ENCODE peak calls at places on chromosomes 11 and 22, in seven cellular contexts. M is EL; S is CD4-positive, alpha-beta T cell; A is heart left ventricle; N is colonic mucosa; P is NCI-H748 treated with DMSO at 0.1 percent for 48 hours; D is H54. T is an unnamed sample.

GRCh38 chr22:33652596-33652995 is 267.7 kb downstream of the LARGE1 start:
- DNase-seq in S (no peak), N (no peak), M (no peak), P (no peak), A (no peak), D (peak), T (no peak)

GRCh38 chr11:108906329-108906728 is 241.5 kb downstream of the DDX10 start:
- DNase-seq in M (peak), S (no peak), N (no peak), A (no peak), D (no peak), P (no peak), T (no peak)

GRCh38 chr11:70192666-70193410 is 10.3 kb upstream of the FADD start:
- DNase-seq in A (no peak), S (no peak), D (no peak), M (no peak), P (no peak), N (no peak), T (no peak)

GRCh38 chr22:28381427-28382167 is 298.0 kb downstream of the TTC28 start:
- DNase-seq in D (no peak), N (no peak), S (no peak), A (no peak), P (no peak), M (peak), T (no peak)

GRCh38 chr11:112795142-112795815 is 165.9 kb upstream of the NCAM1 start:
- DNase-seq in S (no peak), D (peak), P (no peak), M (peak), A (no peak), N (peak), T (peak)

GRCh38 chr11:64833198-64833502 is 11.3 kb downstream of the CDC42BPG start:
- DNase-seq in M (no peak), P (no peak), D (no peak), S (no peak), A (no peak), N (no peak), T (peak)

GRCh38 chr11:108498046-108498815 is at the start of gene POGLUT3:
- DNase-seq in S (peak), D (peak), N (peak), P (no peak), M (peak), A (peak), T (peak)

GRCh38 chr22:45968003-45968650 is 8.8 kb downstream of the WNT7B start:
- DNase-seq in P (no peak), D (peak), N (no peak), S (no peak), M (peak), A (no peak), T (no peak)

GRCh38 chr22:26527574-26528465 is 15.5 kb upstream of the TFIP11 start:
- DNase-seq in N (no peak), P (no peak), M (no peak), S (no peak), A (peak), D (no peak), T (no peak)

GRCh38 chr11:120186408-120186798 is 24.4 kb upstream of the OAF start:
- DNase-seq in D (no peak), S (peak), P (no peak), N (no peak), M (no peak), A (no peak), T (no peak)

GRCh38 chr22:21020802-21021429 is 6.0 kb downstream of the P2RX6 start:
- DNase-seq in P (peak), M (peak), N (no peak), S (no peak), A (no peak), D (no peak), T (no peak)

GRCh38 chr11:44755553-44756505 is 29.1 kb downstream of the TSPAN18 start:
- DNase-seq in N (no peak), M (peak), S (no peak), D (no peak), P (no peak), A (no peak), T (peak)

GRCh38 chr11:23620617-23621016 is 760.3 kb upstream of the CCDC179 start:
- DNase-seq in M (no peak), S (no peak), A (no peak), D (no peak), N (no peak), P (no peak), T (no peak)